ENCODE peak calls at places on chromosomes 4 and X, in four cellular contexts. X is PC-3, I is transverse colon, Y is uterus. U is an unnamed sample.

GRCh38 chrX:64195862-64196261 is 9.6 kb downstream of the AMER1 start:
- DNase-seq in X (no peak), Y (no peak), I (no peak), U (no peak)

GRCh38 chr4:181234951-181235350 is 1008.3 kb upstream of the TENM3 start:
- DNase-seq in I (no peak), Y (no peak), X (no peak), U (no peak)

GRCh38 chr4:111542056-111542455 is 603.2 kb upstream of the FAM241A start:
- DNase-seq in I (no peak), X (no peak), Y (no peak), U (no peak)

GRCh38 chr4:57633212-57633859 is 523.2 kb upstream of the IGFBP7 start:
- DNase-seq in X (no peak), Y (no peak), I (no peak), U (no peak)

GRCh38 chr4:42398448-42399355 is 1.4 kb downstream of the SHISA3 start:
- DNase-seq in I (no peak), Y (no peak), X (peak; percentile 9), U (no peak)

GRCh38 chr4:122992111-122992510 is 69.7 kb upstream of the NUDT6 start:
- DNase-seq in X (peak; percentile 44), I (no peak), Y (no peak), U (no peak)

GRCh38 chrX:107629533-107629909 is 1.2 kb downstream of the PRPS1 start:
- DNase-seq in I (no peak), Y (no peak), X (peak; percentile 31), U (no peak)

GRCh38 chr4:19748470-19748869 is 503.2 kb upstream of the SLIT2 start:
- DNase-seq in Y (peak; percentile 71), X (no peak), I (peak; percentile 14), U (no peak)

GRCh38 chr4:129059028-129059427 is 34.3 kb downstream of the SCLT1 start:
- DNase-seq in I (no peak), X (no peak), Y (no peak), U (no peak)

GRCh38 chr4:95833652-95834276 is 6.1 kb upstream of the PDHA2 start:
- DNase-seq in Y (no peak), X (no peak), I (no peak), U (no peak)

GRCh38 chr4:6701371-6701770 is 7.7 kb downstream of the S100P start:
- DNase-seq in Y (no peak), I (no peak), X (peak; percentile 30), U (no peak)

GRCh38 chr4:13641084-13641483 is 13.6 kb upstream of the BOD1L1 start:
- DNase-seq in X (no peak), Y (no peak), I (no peak), U (no peak)

GRCh38 chr4:25991296-25991695 is 77.3 kb downstream of the SMIM20 start:
- DNase-seq in X (no peak), Y (no peak), I (no peak), U (no peak)

GRCh38 chrX:122094611-122095010 is 1047.2 kb downstream of the GLUD2 start:
- DNase-seq in X (peak; percentile 15), Y (no peak), I (no peak), U (no peak)

GRCh38 chrX:153901753-153902140 is 2.7 kb upstream of the AVPR2 start:
- DNase-seq in X (no peak), I (no peak), Y (no peak), U (no peak)

GRCh38 chrX:22063284-22063683 is 31.2 kb downstream of the PHEX start:
- DNase-seq in Y (peak; percentile 18), I (no peak), X (no peak), U (no peak)

GRCh38 chr4:24693636-24694035 is 101.7 kb upstream of the SOD3 start:
- DNase-seq in I (no peak), X (no peak), Y (no peak), U (no peak)

GRCh38 chrX:76148011-76148665 is 24.7 kb upstream of the PBDC1 start:
- DNase-seq in Y (no peak), I (peak; percentile 10), X (peak; percentile 76), U (no peak)

GRCh38 chrX:45628041-45628440 is 427.4 kb upstream of the DIPK2B start:
- DNase-seq in I (no peak), Y (no peak), X (peak; percentile 4), U (no peak)

GRCh38 chr4:177177446-177178160 is 132.1 kb upstream of the NEIL3 start:
- DNase-seq in I (no peak), X (no peak), Y (no peak), U (no peak)

GRCh38 chrX:2793752-2794151 is 35.0 kb upstream of the GYG2 start:
- DNase-seq in X (no peak), Y (no peak), I (no peak), U (no peak)

GRCh38 chr4:7470522-7471128 is 35.9 kb upstream of the PSAPL1 start:
- DNase-seq in X (no peak), Y (no peak), I (no peak), U (no peak)

GRCh38 chr4:141391293-141391692 is 170.6 kb downstream of the ZNF330 start:
- DNase-seq in I (no peak), X (peak; percentile 31), Y (no peak), U (no peak)

GRCh38 chr4:140309124-140309870 is 64.1 kb upstream of the SCOC start:
- DNase-seq in Y (no peak), X (peak; percentile 24), I (no peak), U (no peak)

GRCh38 chr4:185867770-185868169 is 55.8 kb upstream of the SORBS2 start:
- DNase-seq in X (no peak), I (no peak), Y (no peak), U (no peak)
- TF ChIP-seq CTCF in X (no peak), I (no peak), Y (no peak), U (no peak)

GRCh38 chr4:10093273-10093621 is 23.4 kb downstream of the WDR1 start:
- DNase-seq in I (no peak), Y (no peak), X (no peak), U (no peak)
- H3K4me1 ChIP-seq in I (peaks cover 49% of the 10 kb centered on the region), Y (peaks cover 37% of the 10 kb centered on the region), X (peaks cover 32% of the 10 kb centered on the region), U (peaks cover 57% of the 10 kb centered on the region)

DNA sequence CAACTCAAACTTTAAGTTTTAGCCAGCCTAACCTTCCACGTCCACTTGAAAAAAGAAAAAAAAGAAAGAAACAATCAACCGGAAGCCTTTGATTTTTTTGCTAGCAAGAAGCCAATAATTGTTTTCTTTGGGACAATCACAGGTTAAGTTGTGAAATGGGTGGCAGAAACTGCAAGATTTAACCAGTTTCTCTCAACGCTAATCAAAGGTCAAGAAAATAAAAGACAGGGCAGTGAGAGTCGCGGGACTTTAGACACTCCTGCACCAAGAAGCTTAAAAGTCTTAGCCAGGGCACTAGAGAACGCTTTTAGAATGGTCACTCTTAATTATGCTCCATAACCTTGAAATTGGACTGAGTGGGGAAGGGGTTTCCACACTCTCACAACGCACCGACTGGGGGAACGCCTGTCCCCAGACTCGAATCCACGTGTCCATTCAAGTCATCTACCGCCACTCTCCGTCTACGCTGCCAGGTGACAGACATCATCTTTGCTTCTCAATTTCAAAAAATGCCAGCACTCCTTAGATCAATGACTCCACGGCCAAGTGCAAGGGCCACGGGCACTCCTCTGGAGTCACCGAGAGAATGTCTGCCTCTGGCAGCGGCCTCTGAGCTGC is 883 bp downstream of the ACSL1 start:
- DNase-seq in Y (no peak), I (no peak), X (peak; percentile 23), U (no peak)
- H3K27me3 ChIP-seq in Y (no peaks in the 10 kb centered on the region), I (no peaks in the 10 kb centered on the region), X (no peaks in the 10 kb centered on the region), U (no peaks in the 10 kb centered on the region)

GRCh38 chrX:20681691-20682090 is 415.0 kb upstream of the RPS6KA3 start:
- DNase-seq in X (no peak), I (no peak), Y (no peak), U (no peak)

GRCh38 chrX:20686256-20686655 is 419.5 kb upstream of the RPS6KA3 start:
- DNase-seq in I (no peak), Y (no peak), X (no peak), U (no peak)

GRCh38 chrX:20685652-20686051 is 418.9 kb upstream of the RPS6KA3 start:
- DNase-seq in I (no peak), X (no peak), Y (no peak), U (no peak)

GRCh38 chrX:20680998-20681397 is 414.3 kb upstream of the RPS6KA3 start:
- DNase-seq in I (no peak), Y (no peak), X (peak; percentile 12), U (no peak)
- TF ChIP-seq CTCF in I (no peak), Y (no peak), X (no peak), U (no peak)